ENCODE peak calls at places on chromosomes 6 and 20, in nine cellular contexts. One of them, this sample, is unnamed.

GRCh38 chr6:153031335-153031955 is 28.9 kb upstream of the MTRF1L start:
- DNase-seq in esophagus muscularis mucosa: no peak
- DNase-seq in B cell: no peak
- DNase-seq in Calu3: no peak
- DNase-seq in pancreas: no peak
- DNase-seq in endodermal cell: no peak
- DNase-seq in GM13977: no peak
- DNase-seq in activated B cell treated with CpG ODN at 0.5 μM for 24 hours: no peak
- DNase-seq in progenitor cell of endocrine pancreas: no peak
- DNase-seq in this sample: no peak

GRCh38 chr6:132456700-132457143 is 55.4 kb upstream of the MOXD1 start:
- DNase-seq in esophagus muscularis mucosa: no peak
- DNase-seq in B cell: no peak
- DNase-seq in Calu3: no peak
- DNase-seq in pancreas: peak; percentile 13
- DNase-seq in endodermal cell: peak; percentile 54
- DNase-seq in GM13977: peak; percentile 56
- DNase-seq in activated B cell treated with CpG ODN at 0.5 μM for 24 hours: no peak
- DNase-seq in progenitor cell of endocrine pancreas: no peak
- DNase-seq in this sample: no peak

GRCh38 chr6:42405025-42405424 is 46.7 kb downstream of the TRERF1 start:
- DNase-seq in esophagus muscularis mucosa: no peak
- DNase-seq in B cell: no peak
- DNase-seq in Calu3: no peak
- DNase-seq in pancreas: no peak
- DNase-seq in endodermal cell: no peak
- DNase-seq in GM13977: no peak
- DNase-seq in activated B cell treated with CpG ODN at 0.5 μM for 24 hours: no peak
- DNase-seq in progenitor cell of endocrine pancreas: no peak
- DNase-seq in this sample: no peak

GRCh38 chr6:150826788-150827187 is 38.7 kb upstream of the MTHFD1L start:
- DNase-seq in esophagus muscularis mucosa: no peak
- DNase-seq in B cell: no peak
- DNase-seq in Calu3: no peak
- DNase-seq in pancreas: no peak
- DNase-seq in endodermal cell: no peak
- DNase-seq in GM13977: no peak
- DNase-seq in activated B cell treated with CpG ODN at 0.5 μM for 24 hours: no peak
- DNase-seq in progenitor cell of endocrine pancreas: no peak
- DNase-seq in this sample: no peak

GRCh38 chr6:151215999-151216398 is 23.8 kb upstream of the AKAP12 start:
- DNase-seq in esophagus muscularis mucosa: no peak
- DNase-seq in B cell: no peak
- DNase-seq in Calu3: no peak
- DNase-seq in pancreas: no peak
- DNase-seq in endodermal cell: no peak
- DNase-seq in GM13977: no peak
- DNase-seq in activated B cell treated with CpG ODN at 0.5 μM for 24 hours: no peak
- DNase-seq in progenitor cell of endocrine pancreas: no peak
- DNase-seq in this sample: no peak

GRCh38 chr20:57947421-57948176 is 237.8 kb upstream of the PMEPA1 start:
- DNase-seq in esophagus muscularis mucosa: no peak
- DNase-seq in B cell: no peak
- DNase-seq in Calu3: no peak
- DNase-seq in pancreas: no peak
- DNase-seq in endodermal cell: no peak
- DNase-seq in GM13977: no peak
- DNase-seq in activated B cell treated with CpG ODN at 0.5 μM for 24 hours: no peak
- DNase-seq in progenitor cell of endocrine pancreas: no peak
- DNase-seq in this sample: no peak

GRCh38 chr6:42200035-42200434 is 5.3 kb upstream of the GUCA1B start:
- DNase-seq in esophagus muscularis mucosa: no peak
- DNase-seq in B cell: no peak
- DNase-seq in Calu3: no peak
- DNase-seq in pancreas: no peak
- DNase-seq in endodermal cell: no peak
- DNase-seq in GM13977: no peak
- DNase-seq in activated B cell treated with CpG ODN at 0.5 μM for 24 hours: no peak
- DNase-seq in progenitor cell of endocrine pancreas: no peak
- DNase-seq in this sample: no peak

GRCh38 chr6:122452509-122452908 is 19.1 kb downstream of the SERINC1 start:
- DNase-seq in esophagus muscularis mucosa: no peak
- DNase-seq in B cell: no peak
- DNase-seq in Calu3: no peak
- DNase-seq in pancreas: no peak
- DNase-seq in endodermal cell: no peak
- DNase-seq in GM13977: no peak
- DNase-seq in activated B cell treated with CpG ODN at 0.5 μM for 24 hours: no peak
- DNase-seq in progenitor cell of endocrine pancreas: no peak
- DNase-seq in this sample: no peak

GRCh38 chr20:63378626-63379025 is 17.5 kb upstream of the CHRNA4 start:
- DNase-seq in esophagus muscularis mucosa: no peak
- DNase-seq in B cell: no peak
- DNase-seq in Calu3: no peak
- DNase-seq in pancreas: no peak
- DNase-seq in endodermal cell: peak; percentile 79
- DNase-seq in GM13977: no peak
- DNase-seq in activated B cell treated with CpG ODN at 0.5 μM for 24 hours: no peak
- DNase-seq in progenitor cell of endocrine pancreas: no peak
- DNase-seq in this sample: no peak

GRCh38 chr6:13190391-13190790 is 137.9 kb downstream of the TBC1D7 start:
- DNase-seq in esophagus muscularis mucosa: no peak
- DNase-seq in B cell: no peak
- DNase-seq in Calu3: no peak
- DNase-seq in pancreas: no peak
- DNase-seq in endodermal cell: no peak
- DNase-seq in GM13977: no peak
- DNase-seq in activated B cell treated with CpG ODN at 0.5 μM for 24 hours: no peak
- DNase-seq in progenitor cell of endocrine pancreas: no peak
- DNase-seq in this sample: no peak

GRCh38 chr6:38684904-38685303 is 18.0 kb downstream of the GLO1 start:
- DNase-seq in esophagus muscularis mucosa: no peak
- DNase-seq in B cell: no peak
- DNase-seq in Calu3: no peak
- DNase-seq in pancreas: no peak
- DNase-seq in endodermal cell: no peak
- DNase-seq in GM13977: no peak
- DNase-seq in activated B cell treated with CpG ODN at 0.5 μM for 24 hours: no peak
- DNase-seq in progenitor cell of endocrine pancreas: no peak
- DNase-seq in this sample: no peak

GRCh38 chr6:35294308-35294945 is 3.2 kb upstream of the DEF6 start:
- DNase-seq in esophagus muscularis mucosa: peak; percentile 91
- DNase-seq in B cell: peak; percentile 69
- DNase-seq in Calu3: peak; percentile 60
- DNase-seq in pancreas: no peak
- DNase-seq in endodermal cell: peak; percentile 85
- DNase-seq in GM13977: peak; percentile 79
- DNase-seq in activated B cell treated with CpG ODN at 0.5 μM for 24 hours: no peak
- DNase-seq in progenitor cell of endocrine pancreas: peak; percentile 25
- DNase-seq in this sample: no peak

GRCh38 chr6:34909484-34909883 is 20.4 kb downstream of the ANKS1A start:
- DNase-seq in esophagus muscularis mucosa: no peak
- DNase-seq in B cell: no peak
- DNase-seq in Calu3: no peak
- DNase-seq in pancreas: no peak
- DNase-seq in endodermal cell: no peak
- DNase-seq in GM13977: no peak
- DNase-seq in activated B cell treated with CpG ODN at 0.5 μM for 24 hours: no peak
- DNase-seq in progenitor cell of endocrine pancreas: no peak
- DNase-seq in this sample: no peak

GRCh38 chr20:47204008-47204745 is 152.3 kb downstream of the ZMYND8 start:
- DNase-seq in esophagus muscularis mucosa: no peak
- DNase-seq in B cell: no peak
- DNase-seq in Calu3: peak; percentile 88
- DNase-seq in pancreas: no peak
- DNase-seq in endodermal cell: no peak
- DNase-seq in GM13977: no peak
- DNase-seq in activated B cell treated with CpG ODN at 0.5 μM for 24 hours: no peak
- DNase-seq in progenitor cell of endocrine pancreas: no peak
- DNase-seq in this sample: no peak

GRCh38 chr6:108550256-108550655 is 10.5 kb upstream of the FOXO3 start:
- DNase-seq in esophagus muscularis mucosa: no peak
- DNase-seq in B cell: no peak
- DNase-seq in Calu3: no peak
- DNase-seq in pancreas: no peak
- DNase-seq in endodermal cell: no peak
- DNase-seq in GM13977: no peak
- DNase-seq in activated B cell treated with CpG ODN at 0.5 μM for 24 hours: no peak
- DNase-seq in progenitor cell of endocrine pancreas: no peak
- DNase-seq in this sample: no peak

GRCh38 chr6:114939630-114940029 is 596.8 kb upstream of the HS3ST5 start:
- DNase-seq in esophagus muscularis mucosa: no peak
- DNase-seq in B cell: no peak
- DNase-seq in Calu3: no peak
- DNase-seq in pancreas: no peak
- DNase-seq in endodermal cell: no peak
- DNase-seq in GM13977: no peak
- DNase-seq in activated B cell treated with CpG ODN at 0.5 μM for 24 hours: no peak
- DNase-seq in progenitor cell of endocrine pancreas: no peak
- DNase-seq in this sample: no peak

GRCh38 chr6:158518196-158519127 is 41.4 kb upstream of the TMEM181 start:
- DNase-seq in esophagus muscularis mucosa: no peak
- DNase-seq in B cell: peak; percentile 62
- DNase-seq in Calu3: peak; percentile 63
- DNase-seq in pancreas: peak; percentile 59
- DNase-seq in endodermal cell: peak; percentile 91
- DNase-seq in GM13977: peak; percentile 76
- DNase-seq in activated B cell treated with CpG ODN at 0.5 μM for 24 hours: peak; percentile 48
- DNase-seq in progenitor cell of endocrine pancreas: no peak
- DNase-seq in this sample: no peak
- TF ChIP-seq CTCF in esophagus muscularis mucosa: peak; percentile 38
- TF ChIP-seq CTCF in B cell: peak; percentile 43
- TF ChIP-seq CTCF in Calu3: peak; percentile 45
- TF ChIP-seq CTCF in pancreas: peak; percentile 14
- TF ChIP-seq CTCF in endodermal cell: peak; percentile 81
- TF ChIP-seq CTCF in GM13977: peak; percentile 58
- TF ChIP-seq CTCF in activated B cell treated with CpG ODN at 0.5 μM for 24 hours: no peak
- TF ChIP-seq CTCF in progenitor cell of endocrine pancreas: peak; percentile 52
- TF ChIP-seq CTCF in this sample: peak; percentile 65

GRCh38 chr20:59055302-59055701 is 12.7 kb upstream of the PRELID3B start:
- DNase-seq in esophagus muscularis mucosa: no peak
- DNase-seq in B cell: no peak
- DNase-seq in Calu3: peak; percentile 37
- DNase-seq in pancreas: no peak
- DNase-seq in endodermal cell: no peak
- DNase-seq in GM13977: no peak
- DNase-seq in activated B cell treated with CpG ODN at 0.5 μM for 24 hours: no peak
- DNase-seq in progenitor cell of endocrine pancreas: no peak
- DNase-seq in this sample: no peak
- TF ChIP-seq CTCF in esophagus muscularis mucosa: peak; percentile 16
- TF ChIP-seq CTCF in B cell: peak; percentile 67
- TF ChIP-seq CTCF in Calu3: peak; percentile 52
- TF ChIP-seq CTCF in pancreas: no peak
- TF ChIP-seq CTCF in endodermal cell: peak; percentile 43
- TF ChIP-seq CTCF in GM13977: peak; percentile 40
- TF ChIP-seq CTCF in activated B cell treated with CpG ODN at 0.5 μM for 24 hours: no peak
- TF ChIP-seq CTCF in progenitor cell of endocrine pancreas: no peak
- TF ChIP-seq CTCF in this sample: peak; percentile 30

DNA sequence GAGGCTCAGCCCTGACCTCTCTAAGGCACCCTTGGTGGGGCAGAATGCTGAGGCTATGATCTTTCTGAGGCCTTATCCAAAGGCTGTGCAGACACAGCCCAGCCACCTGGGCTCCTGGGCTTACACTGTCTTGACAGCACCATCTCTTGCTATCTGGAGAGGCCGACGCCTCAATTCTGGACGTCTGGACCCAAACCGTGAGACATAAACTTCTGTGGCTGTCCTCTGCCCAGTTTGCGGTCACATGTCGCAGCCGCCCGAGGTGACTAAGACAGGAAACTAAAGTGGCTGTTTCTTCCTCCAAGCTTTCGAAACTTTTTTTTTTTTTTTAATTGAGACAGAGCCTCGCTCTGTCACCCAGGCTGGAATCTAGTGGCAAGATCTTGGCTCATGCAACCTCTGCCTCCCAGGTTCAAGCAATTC is 49.3 kb downstream of the PRR18 start:
- DNase-seq in esophagus muscularis mucosa: peak; percentile 82
- DNase-seq in B cell: no peak
- DNase-seq in Calu3: peak; percentile 65
- DNase-seq in pancreas: peak; percentile 45
- DNase-seq in endodermal cell: no peak
- DNase-seq in GM13977: no peak
- DNase-seq in activated B cell treated with CpG ODN at 0.5 μM for 24 hours: no peak
- DNase-seq in progenitor cell of endocrine pancreas: no peak
- DNase-seq in this sample: no peak
- TF ChIP-seq CTCF in esophagus muscularis mucosa: no peak
- TF ChIP-seq CTCF in B cell: no peak
- TF ChIP-seq CTCF in Calu3: no peak
- TF ChIP-seq CTCF in pancreas: no peak
- TF ChIP-seq CTCF in endodermal cell: no peak
- TF ChIP-seq CTCF in GM13977: no peak
- TF ChIP-seq CTCF in activated B cell treated with CpG ODN at 0.5 μM for 24 hours: no peak
- TF ChIP-seq CTCF in progenitor cell of endocrine pancreas: no peak
- TF ChIP-seq CTCF in this sample: no peak

DNA sequence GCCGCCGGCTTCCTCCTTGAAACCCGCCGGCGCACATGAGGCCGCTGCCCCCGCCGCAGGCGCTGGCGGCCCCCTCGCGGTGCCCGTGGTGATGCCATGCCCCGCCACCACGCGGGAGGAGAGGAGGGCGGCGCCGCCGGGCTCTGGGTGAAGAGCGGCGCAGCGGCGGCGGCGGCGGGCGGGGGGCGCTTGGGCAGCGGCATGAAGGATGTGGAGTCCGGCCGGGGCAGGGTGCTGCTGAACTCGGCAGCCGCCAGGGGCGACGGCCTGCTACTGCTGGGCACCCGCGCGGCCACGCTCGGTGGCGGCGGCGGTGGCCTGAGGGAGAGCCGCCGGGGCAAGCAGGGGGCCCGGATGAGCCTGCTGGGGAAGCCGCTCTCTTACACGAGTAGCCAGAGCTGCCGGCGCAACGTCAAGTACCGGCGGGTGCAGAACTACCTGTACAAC is 253 bp downstream of the KCNQ5 start:
- DNase-seq in esophagus muscularis mucosa: no peak
- DNase-seq in B cell: peak; percentile 83
- DNase-seq in Calu3: no peak
- DNase-seq in pancreas: peak; percentile 19
- DNase-seq in endodermal cell: peak; percentile 87
- DNase-seq in GM13977: peak; percentile 72
- DNase-seq in activated B cell treated with CpG ODN at 0.5 μM for 24 hours: peak; percentile 72
- DNase-seq in progenitor cell of endocrine pancreas: peak; percentile 55
- DNase-seq in this sample: no peak
- TF ChIP-seq CTCF in esophagus muscularis mucosa: no peak
- TF ChIP-seq CTCF in B cell: peak; percentile 35
- TF ChIP-seq CTCF in Calu3: no peak
- TF ChIP-seq CTCF in pancreas: no peak
- TF ChIP-seq CTCF in endodermal cell: peak; percentile 69
- TF ChIP-seq CTCF in GM13977: peak; percentile 36
- TF ChIP-seq CTCF in activated B cell treated with CpG ODN at 0.5 μM for 24 hours: no peak
- TF ChIP-seq CTCF in progenitor cell of endocrine pancreas: peak; percentile 56
- TF ChIP-seq CTCF in this sample: peak; percentile 66

This sample was measured in type B pancreatic cell.